ENCODE peak calls at places on chromosome 22, in nine cellular contexts. B is Peyer's patch, U is kidney, O is heart left ventricle, X is ovary, T is cardiac muscle cell, W is psoas muscle, V is RWPE2, Y is tibial nerve. G is an unnamed sample.

GRCh38 chr22:20951932-20952380 is 15.1 kb upstream of the AIFM3 start:
- DNase-seq in T (no peak), U (peak), W (no peak), B (no peak), X (no peak), V (no peak), Y (no peak), O (no peak), G (no peak)

GRCh38 chr22:20117656-20118571 is 888 bp upstream of the TRMT2A start:
- DNase-seq in U (peak), W (peak), Y (no peak), V (no peak), X (peak), T (peak), O (no peak), B (peak), G (peak)

GRCh38 chr22:27791494-27792241 is 9.9 kb downstream of the MN1 start:
- DNase-seq in V (no peak), O (no peak), T (no peak), B (no peak), W (no peak), U (no peak), X (no peak), Y (no peak), G (no peak)

GRCh38 chr22:21044931-21045584 is 688 bp upstream of the LRRC74B start:
- DNase-seq in V (no peak), Y (no peak), T (peak), B (no peak), U (peak), X (no peak), O (peak), W (peak), G (peak)

GRCh38 chr22:36381513-36382079 is 6.2 kb downstream of the MYH9 start:
- DNase-seq in U (no peak), Y (no peak), V (no peak), O (no peak), T (no peak), B (no peak), W (no peak), X (no peak), G (no peak)

GRCh38 chr22:27435839-27436581 is 365.5 kb downstream of the MN1 start:
- DNase-seq in W (peak), Y (no peak), U (peak), X (peak), V (no peak), T (peak), B (no peak), O (peak), G (peak)

GRCh38 chr22:33124471-33124870 is 66.3 kb upstream of the SYN3 start:
- DNase-seq in U (no peak), T (no peak), Y (no peak), X (no peak), V (no peak), W (no peak), O (no peak), B (no peak), G (no peak)

GRCh38 chr22:18947905-18948304 is 11.8 kb upstream of the PRODH start:
- DNase-seq in U (peak), X (no peak), W (no peak), V (peak), B (no peak), Y (no peak), O (no peak), T (no peak), G (no peak)

GRCh38 chr22:21816787-21817496 is 50.5 kb downstream of the MAPK1 start:
- DNase-seq in X (no peak), W (no peak), U (no peak), O (no peak), V (no peak), B (peak), Y (no peak), T (peak), G (peak)

GRCh38 chr22:38467438-38467903 is 425 bp upstream of the KDELR3 start:
- DNase-seq in W (peak), T (no peak), U (no peak), V (no peak), Y (no peak), X (no peak), O (no peak), B (no peak), G (no peak)

GRCh38 chr22:26503758-26504157 is 8.5 kb downstream of the TFIP11 start:
- DNase-seq in O (no peak), V (no peak), W (no peak), Y (no peak), X (no peak), T (no peak), B (no peak), U (no peak), G (no peak)

GRCh38 chr22:38452373-38453064 is 2.5 kb downstream of the KCNJ4 start:
- DNase-seq in V (no peak), Y (no peak), U (peak), X (no peak), W (no peak), T (peak), O (peak), B (no peak), G (no peak)

GRCh38 chr22:24066260-24066659 is 55.2 kb downstream of the CABIN1 start:
- DNase-seq in B (no peak), U (no peak), X (no peak), O (peak), W (no peak), Y (no peak), T (no peak), V (no peak), G (no peak)

GRCh38 chr22:37752189-37753061 is 55.3 kb upstream of the GCAT start:
- DNase-seq in Y (peak), X (peak), U (peak), W (peak), T (peak), O (peak), V (peak), B (peak), G (peak)

GRCh38 chr22:36340621-36341020 is 47.1 kb downstream of the MYH9 start:
- DNase-seq in U (no peak), W (no peak), V (no peak), Y (no peak), B (no peak), X (no peak), T (no peak), O (no peak), G (no peak)

GRCh38 chr22:49303781-49304461 is 523.8 kb downstream of the BRD1 start:
- DNase-seq in W (peak), U (peak), Y (no peak), T (no peak), X (no peak), B (no peak), V (peak), O (no peak), G (no peak)

GRCh38 chr22:48701296-48702030 is 1126.2 kb downstream of the BRD1 start:
- DNase-seq in T (no peak), V (no peak), O (no peak), X (no peak), U (peak), W (no peak), B (no peak), Y (no peak), G (no peak)

GRCh38 chr22:22520020-22520656 is at the start of gene ZNF280A:
- DNase-seq in T (peak), V (no peak), Y (peak), B (no peak), O (no peak), W (no peak), U (no peak), X (no peak), G (peak)

GRCh38 chr22:22681221-22681739 is 36.9 kb downstream of the GGTLC2 start:
- DNase-seq in Y (no peak), U (no peak), V (no peak), W (no peak), O (no peak), T (peak), X (no peak), B (no peak), G (peak)

GRCh38 chr22:38126928-38127668 is 16.6 kb upstream of the BAIAP2L2 start:
- DNase-seq in B (no peak), X (no peak), U (peak), Y (no peak), V (no peak), T (no peak), O (no peak), W (no peak), G (no peak)

GRCh38 chr22:36417281-36417686 is 29.5 kb upstream of the MYH9 start:
- DNase-seq in O (no peak), W (no peak), X (no peak), T (no peak), U (no peak), Y (no peak), B (peak), V (peak), G (no peak)

GRCh38 chr22:22752556-22753477 is 108.4 kb downstream of the GGTLC2 start:
- DNase-seq in B (peak), T (peak), W (peak), X (no peak), V (no peak), O (no peak), U (peak), Y (peak), G (no peak)

GRCh38 chr22:27137809-27138400 is 480.5 kb downstream of the MIAT start:
- DNase-seq in W (no peak), V (no peak), X (no peak), U (no peak), Y (no peak), O (peak), T (no peak), B (no peak), G (no peak)

GRCh38 chr22:27258773-27259172 is 542.8 kb downstream of the MN1 start:
- DNase-seq in T (no peak), W (no peak), U (no peak), V (no peak), Y (no peak), O (no peak), X (no peak), B (no peak), G (no peak)

GRCh38 chr22:27218521-27218920 is 561.1 kb downstream of the MIAT start:
- DNase-seq in V (no peak), W (peak), Y (no peak), T (no peak), B (no peak), O (no peak), X (no peak), U (no peak), G (no peak)

GRCh38 chr22:23781533-23781932 is 5.2 kb upstream of the SMARCB1 start:
- DNase-seq in V (peak), Y (no peak), O (no peak), T (no peak), X (no peak), B (no peak), U (no peak), W (peak), G (peak)

GRCh38 chr22:43129426-43130425 is 13.5 kb downstream of the MCAT start:
- DNase-seq in O (no peak), Y (no peak), T (no peak), B (no peak), X (no peak), V (no peak), W (no peak), U (no peak), G (no peak)

GRCh38 chr22:36493690-36494110 is 12.3 kb upstream of the TXN2 start:
- DNase-seq in O (peak), U (no peak), W (no peak), Y (peak), X (no peak), V (no peak), T (no peak), B (peak), G (no peak)

GRCh38 chr22:43288807-43289417 is 54.3 kb downstream of the SCUBE1 start:
- DNase-seq in O (no peak), T (no peak), Y (no peak), W (no peak), X (no peak), V (no peak), B (no peak), U (no peak), G (no peak)

GRCh38 chr22:28369849-28370248 is 309.8 kb downstream of the TTC28 start:
- DNase-seq in V (no peak), T (peak), O (no peak), U (no peak), B (no peak), Y (no peak), W (no peak), X (no peak), G (no peak)

GRCh38 chr22:36569999-36570398 is 41.0 kb upstream of the EIF3D start:
- DNase-seq in T (peak), V (no peak), O (no peak), B (no peak), W (no peak), Y (no peak), U (no peak), X (no peak), G (peak)

GRCh38 chr22:36208162-36208765 is 6.7 kb upstream of the APOL4 start:
- DNase-seq in X (no peak), U (no peak), Y (no peak), T (no peak), V (no peak), B (no peak), W (no peak), O (no peak), G (no peak)

GRCh38 chr22:22802346-22802970 is 85.2 kb upstream of the IGLL5 start:
- DNase-seq in W (no peak), U (no peak), V (no peak), B (no peak), O (no peak), T (peak), X (no peak), Y (no peak), G (no peak)

GRCh38 chr22:47593291-47593690 is 830.8 kb downstream of the TBC1D22A start:
- DNase-seq in W (no peak), U (no peak), X (no peak), Y (no peak), B (no peak), O (no peak), V (no peak), T (no peak), G (no peak)

GRCh38 chr22:17773606-17774205 is 563 bp downstream of the BID start:
- DNase-seq in W (peak), T (peak), X (no peak), O (no peak), B (peak), V (no peak), Y (no peak), U (no peak), G (no peak)

GRCh38 chr22:24417901-24418641 is 9.3 kb upstream of the ADORA2A start:
- DNase-seq in X (no peak), W (no peak), B (no peak), O (peak), T (peak), U (peak), Y (no peak), V (no peak), G (no peak)

GRCh38 chr22:25668437-25668836 is 73.6 kb upstream of the MYO18B start:
- DNase-seq in B (no peak), U (no peak), T (peak), W (peak), V (no peak), O (no peak), X (peak), Y (peak), G (no peak)

GRCh38 chr22:17257578-17257977 is 38.3 kb upstream of the ADA2 start:
- DNase-seq in V (no peak), U (no peak), T (no peak), Y (no peak), O (no peak), B (peak), W (no peak), X (no peak), G (no peak)

GRCh38 chr22:19524170-19525115 is at the start of gene CLDN5:
- DNase-seq in T (peak), U (no peak), V (no peak), W (no peak), Y (no peak), O (peak), X (no peak), B (no peak), G (no peak)

DNA sequence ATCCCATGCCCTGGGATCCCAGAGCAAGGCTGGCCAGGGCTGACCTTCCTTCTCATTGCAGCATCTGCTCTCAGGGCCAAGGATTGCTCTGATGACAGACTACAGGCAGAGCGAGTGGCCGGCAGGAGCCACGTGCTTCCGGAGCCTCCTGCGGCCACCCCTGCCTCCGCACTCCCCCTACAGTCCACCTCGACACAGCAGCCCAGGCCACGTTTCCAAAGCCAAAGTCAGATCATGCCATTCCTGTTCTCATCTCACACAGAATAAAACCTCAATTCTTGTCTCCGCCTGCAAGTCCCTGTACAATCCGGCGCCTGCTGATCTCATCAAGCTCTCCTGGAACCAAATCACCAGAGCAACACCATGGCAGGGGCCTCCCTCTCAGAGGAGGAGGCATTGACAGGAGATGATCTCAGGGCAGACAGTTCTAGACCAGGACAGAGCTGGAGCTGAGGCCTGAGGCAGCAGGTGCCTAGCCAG is 20.9 kb upstream of the UPK3A start:
- DNase-seq in X (peak), U (peak), O (peak), B (peak), T (peak), W (peak), Y (peak), V (no peak), G (peak)
- TF ChIP-seq CTCF in X (peak), U (peak), O (peak), B (peak), T (peak), W (peak), Y (peak), V (peak), G (peak)

GRCh38 chr22:50303848-50304527 is 3.5 kb downstream of the PLXNB2 start:
- DNase-seq in B (peak), O (no peak), U (peak), V (no peak), X (no peak), Y (no peak), T (no peak), W (peak), G (no peak)
- H3K4me3 ChIP-seq in B (peak), O (peak), U (peak), V (no peak), X (no peak), Y (peak), T (no peak), W (peak), G (no peak)

GRCh38 chr22:35104491-35104890 is 38.5 kb downstream of the ISX start:
- DNase-seq in O (no peak), Y (no peak), X (no peak), U (no peak), V (no peak), T (no peak), W (no peak), B (no peak), G (no peak)

GRCh38 chr22:35098921-35099320 is 33.0 kb downstream of the ISX start:
- DNase-seq in Y (no peak), V (no peak), B (no peak), T (no peak), O (no peak), W (no peak), U (no peak), X (no peak), G (no peak)

GRCh38 chr22:35099883-35100282 is 33.9 kb downstream of the ISX start:
- DNase-seq in B (no peak), Y (no peak), X (no peak), U (no peak), V (no peak), O (no peak), W (no peak), T (no peak), G (no peak)

GRCh38 chr22:35103756-35104155 is 37.8 kb downstream of the ISX start:
- DNase-seq in T (no peak), V (no peak), U (no peak), B (no peak), Y (no peak), W (no peak), O (no peak), X (no peak), G (no peak)

GRCh38 chr22:35102663-35103062 is 36.7 kb downstream of the ISX start:
- DNase-seq in Y (no peak), O (no peak), U (no peak), W (no peak), T (peak), V (no peak), X (no peak), B (no peak), G (peak)
- H3K27ac ChIP-seq in Y (no peak), O (no peak), U (no peak), W (no peak), T (no peak), V (no peak), X (no peak), B (peak), G (no peak)

GRCh38 chr22:31096637-31097274 is 10.6 kb downstream of the SELENOM start:
- DNase-seq in Y (no peak), T (no peak), U (no peak), V (no peak), O (no peak), X (no peak), W (no peak), B (no peak), G (no peak)
- TF ChIP-seq CTCF in Y (no peak), T (no peak), U (no peak), V (no peak), O (no peak), X (no peak), W (no peak), B (no peak), G (no peak)

GRCh38 chr22:46380069-46380468 is 44.6 kb downstream of the TRMU start:
- DNase-seq in U (peak), V (no peak), Y (no peak), B (no peak), O (peak), W (no peak), T (no peak), X (no peak), G (no peak)
- H3K4me3 ChIP-seq in U (peak), V (no peak), Y (no peak), B (peak), O (no peak), W (no peak), T (no peak), X (no peak), G (no peak)

GRCh38 chr22:41874090-41874489 is 40.8 kb downstream of the SHISA8 start:
- DNase-seq in O (no peak), Y (no peak), U (no peak), X (no peak), B (no peak), T (no peak), W (no peak), V (no peak), G (no peak)
- H3K27ac ChIP-seq in O (no peak), Y (no peak), U (no peak), X (no peak), B (no peak), T (no peak), W (no peak), V (no peak), G (no peak)

DNA sequence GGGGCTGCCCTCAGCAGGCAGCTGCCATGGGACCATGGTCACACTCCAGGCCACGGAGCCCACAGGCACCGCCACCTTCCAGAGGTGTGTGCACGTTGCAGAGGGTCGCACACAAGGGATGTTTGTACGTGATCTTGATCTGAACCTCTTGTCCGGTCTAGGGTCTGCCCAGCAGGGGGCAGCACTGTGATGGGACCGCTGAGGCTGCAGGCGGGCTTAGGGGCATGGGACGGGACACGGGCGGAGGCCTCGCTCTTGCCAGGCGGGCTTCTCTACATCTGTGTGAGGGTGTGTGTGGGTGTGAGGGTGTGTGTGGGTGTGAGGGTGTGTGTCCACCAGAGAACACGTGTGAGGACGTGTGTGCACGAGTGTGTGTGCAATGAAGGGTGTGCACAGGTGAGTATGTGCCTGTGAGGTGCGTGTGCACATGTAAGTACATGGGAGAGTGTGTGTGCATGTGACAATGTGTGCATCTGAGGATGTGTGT is 52.4 kb downstream of the CACNA1I start:
- DNase-seq in U (peak), B (peak), T (peak), W (peak), X (no peak), Y (peak), O (peak), V (no peak), G (peak)
- TF ChIP-seq CTCF in U (peak), B (peak), T (peak), W (peak), X (no peak), Y (peak), O (peak), V (peak), G (peak)

GRCh38 chr22:44956835-44957234 is 53.0 kb downstream of the PHF21B start:
- DNase-seq in B (no peak), V (no peak), Y (no peak), O (no peak), X (no peak), T (no peak), U (no peak), W (no peak), G (no peak)
- H3K4me3 ChIP-seq in B (no peak), V (no peak), Y (no peak), O (no peak), X (no peak), T (no peak), U (no peak), W (no peak), G (no peak)